ENCODE peak calls at places on chromosomes 13 and 19, in nine cellular contexts. O is substantia nigra; J is AG04450; L is body of pancreas; D is keratinocyte; F is OCI-LY7; N is CD4-positive, alpha-beta T cell; U is GM23338; G is adrenal gland. Y is an unnamed sample.

GRCh38 chr13:36074659-36075058 is 56.5 kb downstream of the DCLK1 start:
- DNase-seq in G (no peak), L (no peak), U (peak; percentile 46), D (no peak), F (no peak), O (no peak), N (no peak), J (no peak), Y (no peak)

GRCh38 chr19:50851620-50852019 is 3.1 kb upstream of the KLK3 start:
- DNase-seq in N (no peak), L (no peak), U (no peak), G (no peak), O (no peak), F (no peak), D (no peak), J (no peak), Y (no peak)

GRCh38 chr13:99980201-99981114 is 1.1 kb upstream of the ZIC2 start:
- DNase-seq in O (peak; percentile 27), F (peak; percentile 16), U (peak; percentile 85), J (no peak), D (no peak), N (no peak), L (peak; percentile 79), G (peak; percentile 62), Y (no peak)

GRCh38 chr13:59425211-59425721 is 738.5 kb downstream of the DIAPH3 start:
- DNase-seq in N (no peak), D (no peak), O (no peak), J (peak; percentile 51), F (no peak), L (no peak), U (no peak), G (no peak), Y (no peak)

GRCh38 chr19:4976412-4977298 is 7.7 kb downstream of the KDM4B start:
- DNase-seq in U (peak; percentile 85), G (peak; percentile 92), D (peak; percentile 69), O (peak; percentile 56), J (peak; percentile 91), F (no peak), N (no peak), L (peak; percentile 46), Y (peak; percentile 59)

GRCh38 chr13:79837741-79838450 is 356.9 kb downstream of the NDFIP2 start:
- DNase-seq in G (no peak), F (no peak), O (no peak), L (no peak), N (no peak), U (no peak), D (no peak), J (no peak), Y (no peak)

GRCh38 chr13:29523199-29523931 is 72.1 kb downstream of the SLC7A1 start:
- DNase-seq in L (no peak), J (no peak), D (no peak), O (no peak), G (no peak), F (no peak), N (no peak), U (no peak), Y (no peak)

GRCh38 chr19:4403005-4403761 is 743 bp downstream of the CHAF1A start:
- DNase-seq in O (no peak), D (no peak), N (no peak), G (peak; percentile 42), J (no peak), L (no peak), F (peak; percentile 37), U (peak; percentile 47), Y (no peak)

GRCh38 chr19:53775524-53775923 is 48.6 kb downstream of the NLRP12 start:
- DNase-seq in O (no peak), F (no peak), L (no peak), U (no peak), D (no peak), N (no peak), J (no peak), G (no peak), Y (no peak)

GRCh38 chr13:45885194-45885593 is 33.6 kb upstream of the SIAH3 start:
- DNase-seq in L (no peak), O (no peak), F (no peak), D (no peak), U (no peak), G (no peak), N (no peak), J (no peak), Y (no peak)

GRCh38 chr19:4606921-4607678 is 32.2 kb upstream of the TNFAIP8L1 start:
- DNase-seq in L (peak; percentile 76), F (no peak), G (peak; percentile 73), J (no peak), O (no peak), U (peak; percentile 78), N (no peak), D (no peak), Y (no peak)

GRCh38 chr13:21326155-21327030 is 132.7 kb downstream of the ZDHHC20 start:
- DNase-seq in L (peak; percentile 48), O (peak; percentile 22), F (no peak), G (peak; percentile 55), N (no peak), D (no peak), J (peak; percentile 7), U (peak; percentile 98), Y (no peak)

GRCh38 chr19:48722196-48722708 is 2.7 kb upstream of the MAMSTR start:
- DNase-seq in L (no peak), U (no peak), G (no peak), J (no peak), N (no peak), O (no peak), D (no peak), F (no peak), Y (no peak)

GRCh38 chr19:48728882-48729645 is 9.5 kb upstream of the MAMSTR start:
- DNase-seq in D (no peak), F (no peak), O (no peak), G (no peak), U (peak; percentile 75), L (no peak), N (no peak), J (no peak), Y (no peak)

GRCh38 chr19:48726573-48726972 is 7.0 kb upstream of the MAMSTR start:
- DNase-seq in G (no peak), F (peak; percentile 83), J (no peak), D (no peak), O (no peak), N (no peak), L (no peak), U (no peak), Y (no peak)

GRCh38 chr19:48720613-48721296 is 1.2 kb upstream of the MAMSTR start:
- DNase-seq in U (peak; percentile 100), G (peak; percentile 100), J (peak; percentile 98), F (peak; percentile 98), O (peak; percentile 99), N (peak; percentile 84), D (no peak), L (peak; percentile 98), Y (peak; percentile 100)

DNA sequence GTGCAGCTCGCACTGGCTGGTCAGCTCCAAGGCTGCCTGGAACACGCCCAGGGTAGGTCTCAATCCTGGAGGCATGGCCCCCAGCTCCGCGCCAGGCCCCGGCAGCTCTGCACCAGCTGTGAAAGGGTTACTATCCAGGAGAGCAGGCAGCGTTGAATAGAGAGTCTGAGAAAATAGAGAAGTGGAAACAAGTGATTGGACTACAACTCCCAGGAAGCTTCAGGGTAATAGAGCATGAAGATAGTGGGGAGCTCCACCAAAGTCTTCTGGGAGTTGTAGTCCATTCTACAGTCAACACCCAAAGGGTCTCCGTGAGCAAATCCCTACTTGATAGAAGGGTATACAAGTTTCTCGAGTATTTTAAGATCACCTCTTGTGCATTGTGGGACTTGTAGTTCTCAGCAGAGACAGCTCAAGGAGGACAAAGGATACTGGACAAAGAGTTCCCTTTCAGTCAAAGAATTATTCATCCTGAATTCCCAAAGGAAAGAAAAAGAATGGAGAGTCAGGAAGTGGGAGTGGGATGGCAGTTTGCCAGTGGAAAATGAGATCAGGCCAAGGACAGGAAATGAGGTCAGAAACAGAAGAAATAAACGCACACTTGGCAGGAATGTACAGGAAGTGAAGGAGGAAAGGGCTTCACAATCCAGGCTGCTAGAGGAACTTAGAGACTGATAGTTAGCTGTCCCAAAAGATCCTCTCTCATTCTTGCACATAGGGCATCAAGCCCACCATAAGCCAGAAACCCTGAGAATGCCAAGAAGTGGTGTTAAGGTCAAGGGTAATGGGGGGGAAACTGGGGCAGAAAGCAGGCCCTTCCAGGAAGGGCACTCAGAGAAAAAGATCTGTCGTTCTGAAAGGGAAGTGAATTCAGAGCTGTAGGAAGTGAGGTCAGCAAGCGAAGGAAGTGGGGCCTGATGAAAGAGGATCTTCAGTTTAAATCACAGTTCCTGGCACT is 5.5 kb upstream of the MAMSTR start:
- DNase-seq in U (peak; percentile 92), N (no peak), G (peak; percentile 86), D (peak; percentile 76), F (peak; percentile 85), L (peak; percentile 46), O (no peak), J (peak; percentile 63), Y (no peak)
- H3K27ac ChIP-seq in U (no peak overlapping the region), N (peak overlapping the region; percentile 40), G (peak overlapping the region; percentile 57), D (peak overlapping the region; percentile 63), F (peak overlapping the region; percentile 58), L (peak overlapping the region; percentile 53), O (peak overlapping the region; percentile 63), J (peak overlapping the region; percentile 66), Y (peak overlapping the region; percentile 34)

DNA sequence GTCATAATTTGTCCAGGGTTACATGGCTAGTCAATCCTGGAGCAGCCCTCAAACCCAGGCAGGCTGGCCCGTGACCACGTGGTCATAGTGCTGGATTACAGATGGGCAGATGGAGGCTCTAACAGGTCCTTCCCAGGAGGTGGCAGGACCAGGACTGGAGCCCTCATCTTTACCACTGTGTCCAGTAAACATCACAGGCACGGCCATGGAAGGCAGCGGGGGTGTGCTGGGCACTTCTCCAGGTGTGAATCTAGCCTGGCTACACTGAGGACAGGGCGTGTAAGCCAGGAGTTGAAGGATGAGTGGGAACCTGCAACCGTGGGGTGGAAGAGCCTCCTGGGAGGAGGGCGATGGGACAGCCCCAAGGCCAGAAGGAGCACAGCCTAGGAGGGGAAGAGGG is 6.1 kb downstream of the CIC start:
- DNase-seq in O (no peak), L (no peak), D (no peak), J (no peak), U (no peak), F (no peak), N (no peak), G (no peak), Y (no peak)
- H3K27ac ChIP-seq in O (no peak overlapping the region), L (no peak overlapping the region), D (no peak overlapping the region), J (no peak overlapping the region), U (no peak overlapping the region), F (no peak overlapping the region), N (no peak overlapping the region), G (no peak overlapping the region), Y (peak overlapping the region; percentile 14)

GRCh38 chr19:55341191-55342043 is 1.7 kb downstream of the KMT5C start:
- DNase-seq in J (no peak), O (peak; percentile 23), U (peak; percentile 92), G (peak; percentile 79), D (no peak), L (peak; percentile 78), N (peak; percentile 21), F (peak; percentile 55), Y (no peak)
- H3K27ac ChIP-seq in J (no peak overlapping the region), O (peak overlapping the region; percentile 72), U (no peak overlapping the region), G (no peak overlapping the region), D (peak overlapping the region; percentile 26), L (peak overlapping the region; percentile 95), N (no peak overlapping the region), F (no peak overlapping the region), Y (no peak overlapping the region)

DNA sequence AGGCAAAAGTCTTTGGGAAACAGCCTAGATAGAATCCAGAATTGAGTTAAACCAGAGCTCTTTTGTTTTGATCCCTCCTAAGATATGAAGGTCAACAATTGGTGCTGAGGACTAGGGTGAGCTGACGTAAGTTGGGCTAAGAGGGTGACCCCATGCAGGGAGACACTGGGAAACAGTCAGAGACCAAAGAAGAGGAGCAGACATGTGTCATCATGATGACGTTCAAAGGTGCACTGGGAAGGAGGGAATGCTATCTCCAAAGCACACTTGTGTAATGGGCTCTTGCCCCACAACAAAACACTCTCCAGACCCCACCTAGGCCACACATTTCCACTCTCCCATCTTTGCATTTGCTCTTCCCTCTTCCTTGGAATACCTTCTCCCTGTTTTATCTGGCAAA is 481.4 kb downstream of the COG6 start:
- DNase-seq in J (no peak), G (no peak), L (no peak), F (no peak), U (no peak), D (no peak), N (no peak), O (no peak), Y (no peak)
- H3K27ac ChIP-seq in J (no peak overlapping the region), G (no peak overlapping the region), L (no peak overlapping the region), F (no peak overlapping the region), U (no peak overlapping the region), D (no peak overlapping the region), N (no peak overlapping the region), O (no peak overlapping the region), Y (no peak overlapping the region)